ENCODE peak calls at places on chromosomes 3 and 15, in nine cellular contexts. I is left ventricle myocardium inferior, N is H1, H is mammary epithelial cell, L is fibroblast of villous mesenchyme, Q is endodermal cell, W is BE2C, C is nephron progenitor cell, J is Panc1. O is an unnamed sample.

GRCh38 chr3:13359916-13360315 is 60.2 kb downstream of the NUP210 start:
- DNase-seq in H (no peak), L (no peak), J (no peak), N (no peak), I (no peak), C (no peak), W (no peak), Q (no peak), O (no peak)

GRCh38 chr3:40913192-40913591 is 286.1 kb upstream of the CTNNB1 start:
- DNase-seq in H (no peak), W (no peak), Q (no peak), J (no peak), N (no peak), L (no peak), C (no peak), I (no peak), O (no peak)

GRCh38 chr3:177835008-177835407 is 637.7 kb upstream of the TBL1XR1 start:
- DNase-seq in Q (peak; percentile 64), J (no peak), I (no peak), L (peak; percentile 94), H (peak; percentile 92), N (no peak), W (no peak), C (peak; percentile 16), O (no peak)

GRCh38 chr3:24012589-24013257 is 67.6 kb downstream of the NR1D2 start:
- DNase-seq in W (no peak), H (peak; percentile 48), Q (no peak), N (no peak), C (no peak), I (no peak), L (peak; percentile 6), J (no peak), O (no peak)

GRCh38 chr3:128549283-128550112 is 56.5 kb upstream of the GATA2 start:
- DNase-seq in Q (no peak), J (no peak), N (no peak), I (peak; percentile 70), C (no peak), W (peak; percentile 81), L (peak; percentile 84), H (peak; percentile 46), O (no peak)

GRCh38 chr3:169387751-169388696 is 275.5 kb downstream of the MECOM start:
- DNase-seq in I (peak; percentile 55), L (no peak), N (no peak), W (no peak), C (no peak), H (no peak), J (no peak), Q (peak; percentile 53), O (no peak)

GRCh38 chr3:168071535-168071934 is 24.2 kb downstream of the GOLIM4 start:
- DNase-seq in W (no peak), N (no peak), Q (no peak), J (no peak), I (no peak), H (peak; percentile 91), C (no peak), L (peak; percentile 58), O (no peak)

GRCh38 chr3:15313461-15313860 is 18.9 kb downstream of the SH3BP5 start:
- DNase-seq in Q (no peak), C (no peak), N (no peak), I (no peak), J (no peak), W (no peak), H (no peak), L (no peak), O (no peak)

GRCh38 chr3:128301186-128302023 is 148.1 kb downstream of the EEFSEC start:
- DNase-seq in I (no peak), W (no peak), C (no peak), N (no peak), J (no peak), H (no peak), L (no peak), Q (peak; percentile 24), O (no peak)

GRCh38 chr3:160291290-160291908 is 66.2 kb downstream of the C3orf80 start:
- DNase-seq in N (no peak), W (no peak), Q (no peak), L (no peak), J (no peak), C (no peak), H (no peak), I (no peak), O (no peak)

GRCh38 chr3:126865736-126866135 is 117.2 kb upstream of the PLXNA1 start:
- DNase-seq in Q (no peak), L (no peak), C (no peak), I (no peak), W (no peak), N (no peak), J (no peak), H (no peak), O (no peak)

GRCh38 chr3:124686028-124686670 is 44.1 kb upstream of the UMPS start:
- DNase-seq in H (peak; percentile 76), L (no peak), C (no peak), I (no peak), N (no peak), W (no peak), Q (peak; percentile 41), J (no peak), O (no peak)

GRCh38 chr15:76340802-76341365 is 4.3 kb downstream of the ISL2 start:
- DNase-seq in Q (peak; percentile 88), L (no peak), J (no peak), W (peak; percentile 73), N (no peak), H (no peak), I (no peak), C (peak; percentile 57), O (peak; percentile 34)

GRCh38 chr15:98442379-98442833 is 205.9 kb upstream of the IGF1R start:
- DNase-seq in I (no peak), Q (peak; percentile 92), N (peak; percentile 25), H (peak; percentile 86), J (peak; percentile 36), C (peak; percentile 76), L (peak; percentile 74), W (peak; percentile 61), O (peak; percentile 59)

GRCh38 chr3:137970914-137971831 is 38.8 kb upstream of the CLDN18 start:
- DNase-seq in W (peak; percentile 83), H (peak; percentile 50), N (peak; percentile 73), Q (peak; percentile 97), L (peak; percentile 60), J (no peak), C (peak; percentile 90), I (peak; percentile 69), O (peak; percentile 76)

GRCh38 chr3:156253150-156253549 is 132.8 kb downstream of the KCNAB1 start:
- DNase-seq in H (no peak), L (no peak), J (no peak), Q (no peak), C (no peak), N (no peak), I (no peak), W (no peak), O (no peak)

GRCh38 chr15:58463815-58464697 is 32.3 kb downstream of the LIPC start:
- DNase-seq in H (no peak), I (no peak), L (no peak), W (no peak), J (no peak), N (no peak), Q (no peak), C (no peak), O (no peak)

GRCh38 chr3:100454684-100455083 is 37.7 kb upstream of the TMEM45A start:
- DNase-seq in N (no peak), C (no peak), J (no peak), W (no peak), I (no peak), H (no peak), Q (no peak), L (no peak), O (no peak)

GRCh38 chr15:57031605-57032004 is 113.2 kb downstream of the TCF12 start:
- DNase-seq in L (peak; percentile 52), J (no peak), W (peak; percentile 46), H (no peak), Q (peak; percentile 60), C (no peak), I (no peak), N (no peak), O (no peak)
- TF ChIP-seq CTCF in L (no peak), J (no peak), W (no peak), H (no peak), Q (no peak), C (no peak), I (no peak), N (no peak), O (no peak)

GRCh38 chr3:180640987-180641386 is 38.3 kb downstream of the CCDC39 start:
- DNase-seq in N (no peak), I (no peak), H (no peak), W (no peak), L (no peak), Q (no peak), J (no peak), C (no peak), O (no peak)

DNA sequence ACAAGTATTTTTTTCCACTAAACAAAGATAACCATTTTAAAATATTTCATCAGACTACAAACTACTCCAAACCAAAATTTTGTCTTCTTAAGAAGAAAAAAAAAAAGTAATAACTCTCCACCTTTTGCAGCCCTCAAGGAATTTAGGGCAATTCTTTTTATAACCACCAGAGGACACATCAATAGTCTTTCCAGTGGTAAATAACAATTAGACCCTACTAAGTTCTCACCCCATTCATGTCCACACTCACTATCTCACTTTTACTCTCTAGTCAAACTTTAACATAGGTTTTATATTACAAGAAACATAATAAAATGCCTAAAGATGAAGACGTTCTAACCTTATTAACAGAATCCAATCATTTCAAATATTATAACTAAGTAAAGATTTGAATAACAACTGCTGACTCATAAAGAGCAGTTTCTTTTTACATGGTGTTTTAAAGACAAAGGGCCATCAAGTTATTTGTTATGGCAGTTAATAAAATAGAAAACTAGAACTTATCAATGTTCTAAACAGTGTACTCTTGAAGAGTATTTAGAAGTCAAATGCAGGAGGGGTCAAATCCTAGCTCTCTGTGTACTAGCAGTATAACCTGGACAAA is 33.0 kb downstream of the CCDC39 start:
- DNase-seq in H (no peak), L (no peak), W (no peak), Q (no peak), N (no peak), J (peak; percentile 7), I (no peak), C (no peak), O (no peak)
- TF ChIP-seq CTCF in H (peak; percentile 42), L (peak; percentile 22), W (peak; percentile 32), Q (peak; percentile 73), N (peak; percentile 18), J (peak; percentile 38), I (no peak), C (peak; percentile 48), O (peak; percentile 49)

GRCh38 chr3:42228796-42229195 is 37.2 kb downstream of the CCK start:
- DNase-seq in Q (no peak), W (no peak), L (no peak), N (no peak), I (no peak), H (peak; percentile 23), C (no peak), J (no peak), O (no peak)
- TF ChIP-seq CTCF in Q (peak; percentile 62), W (no peak), L (peak; percentile 20), N (peak; percentile 43), I (peak; percentile 17), H (peak; percentile 16), C (peak; percentile 8), J (no peak), O (no peak)

DNA sequence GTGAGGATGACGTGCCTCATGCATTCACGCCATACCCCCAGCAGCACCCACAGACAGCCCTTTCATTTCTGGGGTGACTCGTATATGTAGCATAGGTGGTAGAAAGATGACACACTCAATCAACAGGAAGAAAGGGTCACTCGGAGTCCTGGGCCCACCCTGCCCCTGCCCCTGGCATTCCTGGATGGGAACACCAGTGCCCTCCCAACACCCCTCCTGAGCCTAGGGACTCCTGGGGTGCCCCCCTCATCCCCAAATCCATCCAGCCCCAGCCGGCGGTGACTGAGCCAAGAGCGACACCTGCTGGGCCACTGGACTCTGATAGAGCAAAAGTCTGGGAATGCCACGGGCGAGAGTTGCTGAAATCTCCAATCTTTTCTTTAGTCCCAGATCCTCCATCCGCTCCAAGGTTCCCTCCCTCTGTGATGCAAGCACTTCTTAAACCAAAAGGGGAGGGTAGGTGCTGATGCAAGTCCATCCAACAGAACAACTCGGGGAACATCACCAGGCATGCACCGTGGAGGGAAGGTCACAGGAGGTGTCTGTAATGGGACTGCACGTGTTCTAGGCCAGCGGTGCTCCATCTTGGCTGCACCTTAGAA is 31.1 kb downstream of the ACAN start:
- DNase-seq in L (peak; percentile 39), I (peak; percentile 40), C (peak; percentile 62), J (no peak), Q (peak; percentile 86), N (peak; percentile 13), H (peak; percentile 81), W (peak; percentile 51), O (peak; percentile 30)
- TF ChIP-seq CTCF in L (peak; percentile 74), I (peak; percentile 70), C (peak; percentile 60), J (peak; percentile 92), Q (peak; percentile 85), N (peak; percentile 89), H (peak; percentile 48), W (peak; percentile 75), O (peak; percentile 72)

O was measured in progenitor cell of endocrine pancreas.